ENCODE peak calls at places on chromosomes 4 and X, in four cellular contexts. One of them, this sample, is unnamed.

GRCh38 chr4:89447543-89447942 is 139.9 kb upstream of the GPRIN3 start:
- DNase-seq in D721Med: no peak
- DNase-seq in sigmoid colon: no peak
- DNase-seq in AG10803: no peak
- DNase-seq in this sample: no peak

GRCh38 chr4:84596826-84597225 is 13.9 kb downstream of the CDS1 start:
- DNase-seq in D721Med: no peak
- DNase-seq in sigmoid colon: no peak
- DNase-seq in AG10803: no peak
- DNase-seq in this sample: peak

GRCh38 chr4:47647029-47647428 is 162.0 kb downstream of the ATP10D start:
- DNase-seq in D721Med: no peak
- DNase-seq in sigmoid colon: no peak
- DNase-seq in AG10803: no peak
- DNase-seq in this sample: no peak

GRCh38 chr4:51840791-51841190 is 2.2 kb upstream of the DCUN1D4 start:
- DNase-seq in D721Med: no peak
- DNase-seq in sigmoid colon: no peak
- DNase-seq in AG10803: peak
- DNase-seq in this sample: no peak

GRCh38 chrX:13468096-13468495 is 101.3 kb upstream of the EGFL6 start:
- DNase-seq in D721Med: no peak
- DNase-seq in sigmoid colon: no peak
- DNase-seq in AG10803: no peak
- DNase-seq in this sample: no peak

GRCh38 chrX:115561605-115562491 is 874 bp downstream of the PLS3 start:
- DNase-seq in D721Med: no peak
- DNase-seq in sigmoid colon: peak
- DNase-seq in AG10803: peak
- DNase-seq in this sample: peak

GRCh38 chr4:12926189-12927066 is 557.7 kb downstream of the RAB28 start:
- DNase-seq in D721Med: no peak
- DNase-seq in sigmoid colon: no peak
- DNase-seq in AG10803: no peak
- DNase-seq in this sample: no peak

GRCh38 chrX:149937881-149938426 is 337 bp downstream of the EOLA2 start:
- DNase-seq in D721Med: no peak
- DNase-seq in sigmoid colon: peak
- DNase-seq in AG10803: no peak
- DNase-seq in this sample: peak

GRCh38 chr4:84325625-84326024 is 173.5 kb downstream of the NKX6-1 start:
- DNase-seq in D721Med: no peak
- DNase-seq in sigmoid colon: no peak
- DNase-seq in AG10803: no peak
- DNase-seq in this sample: no peak

GRCh38 chr4:52110171-52110570 is 59.1 kb downstream of the SPATA18 start:
- DNase-seq in D721Med: no peak
- DNase-seq in sigmoid colon: no peak
- DNase-seq in AG10803: peak
- DNase-seq in this sample: no peak

GRCh38 chrX:122512561-122513072 is 671.5 kb upstream of the GRIA3 start:
- DNase-seq in D721Med: no peak
- DNase-seq in sigmoid colon: no peak
- DNase-seq in AG10803: peak
- DNase-seq in this sample: no peak

GRCh38 chr4:67122029-67122428 is 423.3 kb downstream of the CENPC start:
- DNase-seq in D721Med: no peak
- DNase-seq in sigmoid colon: no peak
- DNase-seq in AG10803: no peak
- DNase-seq in this sample: no peak

GRCh38 chrX:11591712-11592351 is 73.9 kb downstream of the ARHGAP6 start:
- DNase-seq in D721Med: no peak
- DNase-seq in sigmoid colon: no peak
- DNase-seq in AG10803: no peak
- DNase-seq in this sample: no peak

GRCh38 chrX:49838374-49838773 is 9.3 kb downstream of the PAGE4 start:
- DNase-seq in D721Med: no peak
- DNase-seq in sigmoid colon: no peak
- DNase-seq in AG10803: peak
- DNase-seq in this sample: peak

GRCh38 chr4:56149601-56150000 is 200.9 kb downstream of the CEP135 start:
- DNase-seq in D721Med: no peak
- DNase-seq in sigmoid colon: no peak
- DNase-seq in AG10803: peak
- DNase-seq in this sample: no peak
- TF ChIP-seq CTCF in D721Med: no peak
- TF ChIP-seq CTCF in sigmoid colon: no peak
- TF ChIP-seq CTCF in AG10803: no peak
- TF ChIP-seq CTCF in this sample: no peak

DNA sequence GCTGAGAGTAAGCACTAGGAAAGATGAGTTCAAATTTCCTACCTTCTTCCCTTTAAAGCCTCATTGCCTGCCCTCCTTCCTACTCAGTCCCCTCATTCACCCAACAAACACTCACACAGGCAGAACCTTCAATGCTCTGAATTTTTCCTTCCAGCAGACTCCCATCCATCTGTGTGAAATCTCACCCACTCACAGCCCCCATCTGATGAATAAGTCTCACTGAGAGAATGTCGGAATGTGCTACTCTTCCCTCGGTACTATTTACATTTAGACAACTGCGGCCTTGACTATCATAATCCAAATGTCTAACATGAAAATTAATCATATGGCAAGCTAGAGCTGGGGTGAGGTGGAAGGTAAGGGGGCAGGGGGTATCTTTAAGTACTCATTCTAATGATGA is 19.4 kb downstream of the CLDN2 start:
- DNase-seq in D721Med: no peak
- DNase-seq in sigmoid colon: no peak
- DNase-seq in AG10803: no peak
- DNase-seq in this sample: no peak
- TF ChIP-seq CTCF in D721Med: no peak
- TF ChIP-seq CTCF in sigmoid colon: no peak
- TF ChIP-seq CTCF in AG10803: no peak
- TF ChIP-seq CTCF in this sample: no peak

DNA sequence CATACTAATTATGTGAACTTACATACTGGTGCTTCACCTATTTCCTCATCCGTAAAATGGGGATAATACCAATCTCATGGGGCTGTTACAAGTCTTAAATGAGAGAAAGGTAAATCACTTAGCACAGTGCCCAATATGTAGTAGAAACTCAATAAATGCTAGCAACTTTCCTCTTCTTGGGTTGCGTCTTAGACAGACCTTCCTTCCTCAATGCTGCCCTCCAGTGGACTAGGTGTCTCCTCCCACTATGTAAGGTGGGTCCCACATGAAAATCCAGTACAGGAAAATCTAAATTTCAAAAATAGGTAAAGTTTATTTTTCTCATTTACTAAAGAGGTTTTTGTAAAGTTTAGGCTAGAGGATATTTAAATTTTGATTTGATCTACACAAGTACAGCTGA is 20.6 kb downstream of the ZDHHC9 start:
- DNase-seq in D721Med: no peak
- DNase-seq in sigmoid colon: no peak
- DNase-seq in AG10803: peak
- DNase-seq in this sample: peak
- TF ChIP-seq CTCF in D721Med: peak
- TF ChIP-seq CTCF in sigmoid colon: no peak
- TF ChIP-seq CTCF in AG10803: peak
- TF ChIP-seq CTCF in this sample: peak

GRCh38 chr4:102431608-102431961 is 69.6 kb upstream of the NFKB1 start:
- DNase-seq in D721Med: no peak
- DNase-seq in sigmoid colon: no peak
- DNase-seq in AG10803: no peak
- DNase-seq in this sample: no peak
- TF ChIP-seq CTCF in D721Med: no peak
- TF ChIP-seq CTCF in sigmoid colon: no peak
- TF ChIP-seq CTCF in AG10803: no peak
- TF ChIP-seq CTCF in this sample: no peak

GRCh38 chr4:175253184-175253902 is 335.2 kb downstream of the ADAM29 start:
- DNase-seq in D721Med: no peak
- DNase-seq in sigmoid colon: no peak
- DNase-seq in AG10803: no peak
- DNase-seq in this sample: no peak
- TF ChIP-seq CTCF in D721Med: peak
- TF ChIP-seq CTCF in sigmoid colon: no peak
- TF ChIP-seq CTCF in AG10803: no peak
- TF ChIP-seq CTCF in this sample: no peak

GRCh38 chrX:79176028-79176427 is 31.5 kb downstream of the GPR174 start:
- DNase-seq in D721Med: no peak
- DNase-seq in sigmoid colon: no peak
- DNase-seq in AG10803: no peak
- DNase-seq in this sample: no peak

GRCh38 chrX:79182616-79183015 is 38.1 kb downstream of the GPR174 start:
- DNase-seq in D721Med: no peak
- DNase-seq in sigmoid colon: no peak
- DNase-seq in AG10803: no peak
- DNase-seq in this sample: no peak

GRCh38 chrX:79181401-79181800 is 36.9 kb downstream of the GPR174 start:
- DNase-seq in D721Med: no peak
- DNase-seq in sigmoid colon: no peak
- DNase-seq in AG10803: no peak
- DNase-seq in this sample: no peak
- TF ChIP-seq CTCF in D721Med: no peak
- TF ChIP-seq CTCF in sigmoid colon: no peak
- TF ChIP-seq CTCF in AG10803: no peak
- TF ChIP-seq CTCF in this sample: no peak

GRCh38 chr4:15681067-15681371 is 608 bp upstream of the FAM200B start:
- DNase-seq in D721Med: no peak
- DNase-seq in sigmoid colon: no peak
- DNase-seq in AG10803: no peak
- DNase-seq in this sample: no peak

GRCh38 chr4:15682340-15682725 is 706 bp downstream of the FAM200B start:
- DNase-seq in D721Med: no peak
- DNase-seq in sigmoid colon: no peak
- DNase-seq in AG10803: peak
- DNase-seq in this sample: no peak

GRCh38 chr4:15684498-15684897 is 2.9 kb downstream of the FAM200B start:
- DNase-seq in D721Med: no peak
- DNase-seq in sigmoid colon: no peak
- DNase-seq in AG10803: no peak
- DNase-seq in this sample: no peak

GRCh38 chr4:15682790-15683495 is 1.3 kb downstream of the FAM200B start:
- DNase-seq in D721Med: no peak
- DNase-seq in sigmoid colon: no peak
- DNase-seq in AG10803: no peak
- DNase-seq in this sample: no peak

DNA sequence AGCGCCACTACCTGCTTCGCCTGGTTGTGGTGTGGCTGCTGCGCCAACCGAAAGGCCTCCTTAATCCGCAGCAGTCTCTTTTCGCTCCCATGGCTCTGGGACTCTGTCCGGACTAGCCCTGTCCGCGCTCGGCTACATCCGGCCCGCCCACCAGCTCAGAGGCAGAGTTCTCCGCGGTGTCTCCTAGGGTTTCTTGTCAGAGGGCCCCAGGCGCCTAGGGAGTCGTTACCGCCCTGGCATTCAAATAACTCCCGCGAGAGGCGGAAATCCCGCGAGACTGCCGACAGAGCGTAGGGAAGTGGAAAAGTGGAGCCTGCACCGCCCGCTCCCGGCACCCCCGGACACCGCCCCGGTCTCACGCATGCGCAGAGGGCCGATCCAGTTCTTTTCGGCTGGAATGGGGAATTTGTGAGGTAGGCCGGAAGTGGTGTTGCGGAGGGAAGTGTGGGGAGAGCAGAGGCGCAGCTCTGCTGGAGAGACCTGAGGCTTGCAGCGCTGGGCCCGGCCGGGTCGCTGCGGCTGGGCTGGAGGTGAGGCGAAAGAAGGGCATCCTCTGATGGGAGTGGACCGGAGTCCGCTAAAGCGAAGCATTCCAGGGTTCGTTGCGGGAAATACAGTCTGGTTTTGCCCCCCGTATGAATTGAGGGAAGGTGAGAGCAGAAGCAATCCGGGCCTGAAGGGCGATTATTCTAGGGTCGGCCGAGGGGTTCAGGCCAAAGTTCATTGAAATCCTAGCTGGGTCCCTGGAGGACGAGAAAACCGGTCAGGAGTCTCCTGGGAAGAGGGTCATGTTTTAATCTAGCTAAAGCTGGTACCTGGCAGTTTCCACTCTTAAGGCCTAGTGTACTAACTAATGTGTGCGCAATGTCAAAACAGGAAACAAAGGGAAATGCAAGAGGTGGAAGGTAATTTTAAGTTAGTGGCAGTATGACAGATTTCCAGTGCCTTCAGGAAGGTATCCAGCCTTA is at the start of gene FAM200B:
- DNase-seq in D721Med: peak
- DNase-seq in sigmoid colon: peak
- DNase-seq in AG10803: peak
- DNase-seq in this sample: peak
- TF ChIP-seq CTCF in D721Med: no peak
- TF ChIP-seq CTCF in sigmoid colon: peak
- TF ChIP-seq CTCF in AG10803: no peak
- TF ChIP-seq CTCF in this sample: no peak

GRCh38 chr4:73252001-73252400 is 6.6 kb downstream of the ANKRD17 start:
- DNase-seq in D721Med: no peak
- DNase-seq in sigmoid colon: no peak
- DNase-seq in AG10803: peak
- DNase-seq in this sample: no peak

GRCh38 chr4:73248821-73249220 is 9.8 kb downstream of the ANKRD17 start:
- DNase-seq in D721Med: no peak
- DNase-seq in sigmoid colon: no peak
- DNase-seq in AG10803: no peak
- DNase-seq in this sample: no peak

GRCh38 chr4:73250642-73251041 is 8.0 kb downstream of the ANKRD17 start:
- DNase-seq in D721Med: no peak
- DNase-seq in sigmoid colon: no peak
- DNase-seq in AG10803: no peak
- DNase-seq in this sample: no peak

GRCh38 chr4:73248416-73248815 is 10.2 kb downstream of the ANKRD17 start:
- DNase-seq in D721Med: no peak
- DNase-seq in sigmoid colon: no peak
- DNase-seq in AG10803: no peak
- DNase-seq in this sample: no peak

GRCh38 chr4:73251384-73251783 is 7.2 kb downstream of the ANKRD17 start:
- DNase-seq in D721Med: no peak
- DNase-seq in sigmoid colon: no peak
- DNase-seq in AG10803: no peak
- DNase-seq in this sample: no peak
- TF ChIP-seq CTCF in D721Med: no peak
- TF ChIP-seq CTCF in sigmoid colon: no peak
- TF ChIP-seq CTCF in AG10803: no peak
- TF ChIP-seq CTCF in this sample: no peak

This sample was measured in colonic mucosa.